ENCODE peak calls at places on chromosomes 4 and X, in six cellular contexts. R, N, U, L, M and H are unnamed samples.

GRCh38 chr4:24143741-24144140 is 253.9 kb upstream of the PPARGC1A start:
- DNase-seq in R (no peak), N (no peak), U (no peak), L (no peak), M (no peak), H (no peak)

GRCh38 chr4:177250056-177250696 is 59.5 kb upstream of the NEIL3 start:
- DNase-seq in R (peak; percentile 20), N (peak; percentile 82), U (peak; percentile 72), L (peak; percentile 95), M (peak; percentile 54), H (peak; percentile 61)

GRCh38 chr4:4254179-4254578 is 6.2 kb upstream of the TMEM128 start:
- DNase-seq in R (no peak), N (no peak), U (no peak), L (no peak), M (no peak), H (no peak)

GRCh38 chrX:136694491-136695087 is 46.6 kb downstream of the CD40LG start:
- DNase-seq in R (no peak), N (no peak), U (no peak), L (peak; percentile 50), M (no peak), H (no peak)

GRCh38 chr4:8459867-8460453 is 19.4 kb downstream of the TRMT44 start:
- DNase-seq in R (no peak), N (no peak), U (no peak), L (peak; percentile 65), M (no peak), H (no peak)

GRCh38 chr4:139901516-139902327 is 236.1 kb downstream of the MGST2 start:
- DNase-seq in R (no peak), N (no peak), U (no peak), L (no peak), M (no peak), H (no peak)

GRCh38 chrX:144327515-144327914 is 443.6 kb downstream of the UBE2NL start:
- DNase-seq in R (no peak), N (no peak), U (no peak), L (no peak), M (no peak), H (no peak)

GRCh38 chrX:52352551-52352950 is 16.3 kb upstream of the XAGE2 start:
- DNase-seq in R (no peak), N (no peak), U (no peak), L (no peak), M (no peak), H (no peak)

GRCh38 chr4:121053601-121054143 is 18.7 kb downstream of the NDNF start:
- DNase-seq in R (no peak), N (no peak), U (no peak), L (no peak), M (no peak), H (no peak)

GRCh38 chr4:20684852-20685763 is 15.2 kb upstream of the PACRGL start:
- DNase-seq in R (peak; percentile 2), N (no peak), U (no peak), L (no peak), M (no peak), H (no peak)

GRCh38 chr4:47145630-47146029 is 114.3 kb downstream of the GABRB1 start:
- DNase-seq in R (peak; percentile 4), N (no peak), U (no peak), L (no peak), M (no peak), H (no peak)

GRCh38 chr4:92060333-92060732 is 243.4 kb upstream of the GRID2 start:
- DNase-seq in R (no peak), N (no peak), U (no peak), L (peak; percentile 60), M (no peak), H (no peak)

GRCh38 chrX:10109695-10110094 is 47.1 kb upstream of the CLCN4 start:
- DNase-seq in R (no peak), N (peak; percentile 75), U (no peak), L (no peak), M (no peak), H (no peak)

GRCh38 chrX:132957211-132958085 is 981 bp downstream of the HS6ST2 start:
- DNase-seq in R (no peak), N (no peak), U (no peak), L (no peak), M (no peak), H (no peak)

GRCh38 chr4:125741825-125742452 is 427.2 kb downstream of the FAT4 start:
- DNase-seq in R (no peak), N (no peak), U (no peak), L (no peak), M (no peak), H (no peak)

GRCh38 chrX:49174723-49175122 is 3.0 kb downstream of the PLP2 start:
- DNase-seq in R (no peak), N (no peak), U (no peak), L (no peak), M (no peak), H (no peak)

GRCh38 chr4:155248002-155248896 is 39.8 kb downstream of the NPY2R start:
- DNase-seq in R (no peak), N (no peak), U (no peak), L (peak; percentile 58), M (no peak), H (no peak)

GRCh38 chr4:76087007-76087769 is 12.7 kb downstream of the ART3 start:
- DNase-seq in R (no peak), N (no peak), U (no peak), L (peak; percentile 85), M (no peak), H (no peak)

GRCh38 chr4:167903291-167903721 is 189.0 kb upstream of the ANXA10 start:
- DNase-seq in R (no peak), N (no peak), U (no peak), L (no peak), M (no peak), H (no peak)

GRCh38 chr4:20017035-20017434 is 234.7 kb upstream of the SLIT2 start:
- DNase-seq in R (no peak), N (no peak), U (no peak), L (no peak), M (no peak), H (no peak)

GRCh38 chrX:45775462-45775861 is 574.8 kb upstream of the DIPK2B start:
- DNase-seq in R (no peak), N (no peak), U (no peak), L (no peak), M (no peak), H (no peak)

GRCh38 chr4:174222266-174222872 is 61.1 kb downstream of the FBXO8 start:
- DNase-seq in R (no peak), N (no peak), U (no peak), L (no peak), M (no peak), H (no peak)

GRCh38 chr4:150479665-150480064 is 102.3 kb upstream of the MAB21L2 start:
- DNase-seq in R (no peak), N (no peak), U (no peak), L (no peak), M (no peak), H (no peak)

GRCh38 chrX:124406294-124407013 is 60.1 kb downstream of the SH2D1A start:
- DNase-seq in R (peak; percentile 18), N (no peak), U (peak; percentile 35), L (peak; percentile 69), M (peak; percentile 14), H (no peak)

GRCh38 chr4:42767669-42768068 is 110.8 kb upstream of the ATP8A1 start:
- DNase-seq in R (no peak), N (no peak), U (no peak), L (peak; percentile 56), M (no peak), H (no peak)

GRCh38 chrX:70219938-70220764 is 14.3 kb upstream of the AWAT1 start:
- DNase-seq in R (no peak), N (no peak), U (no peak), L (peak; percentile 63), M (no peak), H (no peak)

GRCh38 chrX:7586126-7586525 is 256.8 kb upstream of the VCX start:
- DNase-seq in R (no peak), N (no peak), U (no peak), L (peak; percentile 38), M (no peak), H (no peak)

GRCh38 chrX:153397256-153397960 is 3.7 kb downstream of the PNMA6E start:
- DNase-seq in R (no peak), N (peak; percentile 70), U (no peak), L (peak; percentile 38), M (no peak), H (no peak)

GRCh38 chr4:151485541-151486131 is 76.7 kb downstream of the FHIP1A start:
- DNase-seq in R (no peak), N (no peak), U (no peak), L (peak; percentile 59), M (no peak), H (no peak)

GRCh38 chr4:77504407-77504806 is 101.2 kb upstream of the CXCL13 start:
- DNase-seq in R (no peak), N (no peak), U (no peak), L (no peak), M (no peak), H (no peak)

GRCh38 chrX:68372665-68373064 is 60.6 kb downstream of the OPHN1 start:
- DNase-seq in R (no peak), N (no peak), U (no peak), L (no peak), M (no peak), H (no peak)

GRCh38 chr4:14853186-14853946 is 148.9 kb upstream of the CPEB2 start:
- DNase-seq in R (no peak), N (no peak), U (no peak), L (no peak), M (no peak), H (no peak)

GRCh38 chr4:156677136-156677535 is 294.5 kb downstream of the PDGFC start:
- DNase-seq in R (no peak), N (no peak), U (no peak), L (peak; percentile 66), M (no peak), H (no peak)

GRCh38 chr4:171117457-171117856 is 695.7 kb upstream of the GALNTL6 start:
- DNase-seq in R (no peak), N (no peak), U (no peak), L (no peak), M (no peak), H (no peak)

GRCh38 chrX:105745863-105746262 is 76.5 kb upstream of the NRK start:
- DNase-seq in R (no peak), N (no peak), U (no peak), L (peak; percentile 40), M (no peak), H (no peak)

GRCh38 chrX:118637997-118638396 is 89.4 kb upstream of the IL13RA1 start:
- DNase-seq in R (no peak), N (no peak), U (no peak), L (no peak), M (no peak), H (no peak)